ENCODE peak calls at places on chromosomes 12 and 14, in five cellular contexts. X is CD4-positive, alpha-beta T cell; M is heart right ventricle; J is HepG2; L is astrocyte of the spinal cord. O is an unnamed sample.

GRCh38 chr12:58541300-58541690 is 379.0 kb downstream of the LRIG3 start:
- DNase-seq in X (no peak), J (no peak), L (peak), M (no peak), O (peak)

GRCh38 chr14:31920003-31920402 is 157.1 kb upstream of the ARHGAP5 start:
- DNase-seq in L (no peak), X (no peak), J (no peak), M (no peak), O (no peak)

GRCh38 chr12:6827982-6828670 is at the start of gene P3H3:
- DNase-seq in X (no peak), J (peak), L (peak), M (peak), O (peak)

GRCh38 chr14:32027255-32027939 is 49.7 kb upstream of the ARHGAP5 start:
- DNase-seq in J (peak), X (no peak), L (peak), M (no peak), O (peak)

GRCh38 chr14:68603682-68604360 is 189.0 kb downstream of the ZFP36L1 start:
- DNase-seq in M (no peak), X (no peak), L (no peak), J (no peak), O (no peak)

GRCh38 chr14:52268191-52269061 is 928 bp downstream of the PTGDR start:
- DNase-seq in L (peak), J (no peak), M (peak), X (no peak), O (peak)

GRCh38 chr12:129901256-129901655 is 2.6 kb downstream of the TMEM132D start:
- DNase-seq in X (no peak), L (peak), J (no peak), M (no peak), O (no peak)

GRCh38 chr12:82870825-82871377 is 184.2 kb downstream of the TMTC2 start:
- DNase-seq in J (no peak), L (no peak), M (no peak), X (no peak), O (no peak)

GRCh38 chr12:124230117-124230757 is 64.7 kb upstream of the RFLNA start:
- DNase-seq in L (no peak), J (no peak), X (no peak), M (no peak), O (no peak)

GRCh38 chr14:52068741-52069616 is at the start of gene NID2:
- DNase-seq in X (peak), M (peak), J (peak), L (peak), O (peak)

GRCh38 chr12:92324849-92325500 is 179.3 kb upstream of the BTG1 start:
- DNase-seq in X (no peak), J (no peak), L (no peak), M (no peak), O (no peak)

GRCh38 chr12:6460751-6461371 is 9.0 kb downstream of the TAPBPL start:
- DNase-seq in L (no peak), M (no peak), X (no peak), J (no peak), O (no peak)

GRCh38 chr12:105279460-105280056 is 43.6 kb upstream of the APPL2 start:
- DNase-seq in J (peak), L (no peak), X (peak), M (no peak), O (no peak)

GRCh38 chr12:116735951-116736599 is 1.8 kb downstream of the SPRING1 start:
- DNase-seq in X (no peak), M (no peak), J (peak), L (no peak), O (no peak)

GRCh38 chr12:116736962-116737773 is 701 bp downstream of the SPRING1 start:
- DNase-seq in X (no peak), L (no peak), J (no peak), M (no peak), O (no peak)

GRCh38 chr12:116735084-116735483 is 2.8 kb downstream of the SPRING1 start:
- DNase-seq in J (no peak), L (no peak), X (no peak), M (no peak), O (no peak)

GRCh38 chr12:116739381-116739887 is 1.3 kb downstream of the RNFT2 start:
- DNase-seq in L (no peak), X (no peak), J (no peak), M (no peak), O (no peak)

GRCh38 chr12:116737774-116738657 is at the start of the genes RNFT2 and SPRING1:
- DNase-seq in J (peak), X (peak), M (peak), L (peak), O (peak)
- TF ChIP-seq CTCF in J (no peak), X (no peak), M (no peak), L (no peak), O (peak)

DNA sequence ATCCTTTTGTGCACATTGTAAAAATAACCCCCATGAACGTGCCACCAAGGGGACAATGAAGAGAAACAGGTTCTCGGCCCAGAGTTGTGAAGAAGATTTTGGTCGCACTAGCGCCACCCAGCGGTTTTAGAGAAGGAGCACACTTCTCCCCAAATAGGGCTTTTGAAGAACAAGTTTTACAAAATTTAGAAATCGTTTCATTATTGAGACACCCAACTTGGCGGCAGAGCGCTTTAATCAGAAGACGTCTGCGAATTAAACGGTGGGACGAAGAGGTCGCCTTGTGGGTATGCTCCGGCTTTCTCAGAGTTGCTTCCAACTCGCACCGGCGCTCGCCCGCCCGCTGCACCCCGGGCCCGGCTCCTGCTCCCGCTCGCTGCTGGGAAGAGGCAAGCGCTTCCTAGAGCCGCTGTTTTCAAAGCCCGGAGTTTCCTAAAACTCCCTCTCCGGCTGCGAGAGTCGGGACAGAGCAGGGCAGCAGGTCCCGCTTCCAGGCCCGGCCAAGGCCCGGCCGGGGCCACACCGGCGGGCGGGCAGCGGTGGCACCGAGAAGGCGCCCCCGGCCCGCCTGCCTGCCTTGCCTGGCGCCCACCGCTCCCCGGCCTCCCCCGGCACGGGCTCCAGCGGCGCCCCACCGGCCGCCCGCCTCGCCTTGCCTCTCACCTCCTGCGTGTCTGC is 672 bp downstream of the FOXA1 start:
- DNase-seq in X (no peak), J (peak), M (no peak), L (peak), O (peak)
- TF ChIP-seq CTCF in X (no peak), J (peak), M (peak), L (peak), O (peak)

DNA sequence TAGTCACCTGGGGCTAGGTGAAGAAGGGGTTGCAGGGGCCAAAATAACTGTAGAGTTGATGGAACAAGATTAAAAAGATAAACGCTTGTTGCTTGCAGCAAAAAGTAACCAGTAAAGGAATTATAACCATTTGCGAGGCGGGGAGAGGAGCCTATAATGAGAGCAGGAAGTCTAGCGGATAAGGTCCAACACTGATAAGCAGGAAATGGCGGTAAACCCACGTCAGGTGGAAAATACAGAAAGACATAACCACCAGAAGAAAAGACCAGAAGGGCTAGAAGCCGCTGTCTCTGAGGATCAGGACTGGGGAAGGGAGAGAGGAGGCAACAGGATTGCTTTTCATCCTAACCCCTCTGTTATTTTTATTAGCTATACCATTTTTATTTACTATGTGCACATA is 303.3 kb downstream of the DPF3 start:
- DNase-seq in J (no peak), M (no peak), L (no peak), X (no peak), O (no peak)
- TF ChIP-seq CTCF in J (no peak), M (no peak), L (no peak), X (no peak), O (no peak)

GRCh38 chr14:22151091-22151490 is 437.9 kb downstream of the DAD1 start:
- DNase-seq in X (no peak), J (no peak), L (no peak), M (no peak), O (no peak)

GRCh38 chr14:22143360-22143759 is 445.7 kb downstream of the DAD1 start:
- DNase-seq in M (no peak), J (no peak), L (no peak), X (no peak), O (peak)

GRCh38 chr14:22152901-22153300 is 436.1 kb downstream of the DAD1 start:
- DNase-seq in L (no peak), X (no peak), J (no peak), M (no peak), O (no peak)

GRCh38 chr14:22152161-22152870 is 436.7 kb downstream of the DAD1 start:
- DNase-seq in L (no peak), M (no peak), J (no peak), X (no peak), O (no peak)

DNA sequence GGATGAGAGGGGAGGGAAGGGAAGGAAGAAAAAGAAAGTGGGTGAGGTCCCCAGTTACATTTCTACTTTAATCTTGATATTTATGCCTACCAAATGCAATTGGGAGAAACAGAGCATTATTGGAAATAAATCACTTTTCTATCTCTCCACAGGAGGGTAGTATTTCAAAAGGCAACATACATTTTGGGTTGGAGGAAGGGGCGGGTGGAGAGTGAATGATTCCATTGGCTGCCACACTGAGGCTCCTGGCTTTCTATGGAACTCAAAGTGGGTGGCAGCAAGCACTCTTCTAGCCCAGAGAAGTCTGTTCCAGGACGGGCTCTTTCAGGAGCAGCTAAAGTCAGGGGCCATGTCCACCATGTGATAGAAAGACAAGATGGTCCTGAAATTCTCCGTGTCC is 441.3 kb downstream of the DAD1 start:
- DNase-seq in M (no peak), J (no peak), L (no peak), X (no peak), O (no peak)
- TF ChIP-seq CTCF in M (no peak), J (no peak), L (no peak), X (peak), O (no peak)

DNA sequence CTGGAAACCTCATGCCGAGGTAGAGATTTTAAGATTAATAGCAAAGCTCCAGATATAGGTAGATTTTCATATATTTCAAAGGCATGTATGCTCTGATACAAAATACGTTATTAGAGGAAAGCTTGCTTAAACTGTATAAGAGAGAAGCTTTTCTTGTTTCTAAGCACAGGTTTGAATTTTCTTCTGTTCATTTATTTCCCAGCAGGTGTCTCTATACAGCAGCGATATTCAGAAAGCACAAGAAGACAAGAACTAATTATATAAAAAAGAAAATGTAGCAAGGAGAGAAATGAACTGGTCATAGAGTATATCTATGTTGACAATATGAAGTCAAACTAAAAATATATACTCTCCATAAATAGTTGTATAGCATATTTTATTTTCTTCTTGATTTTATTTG is 307.4 kb upstream of the NOVA1 start:
- DNase-seq in L (no peak), J (no peak), X (no peak), M (no peak), O (no peak)
- TF ChIP-seq CTCF in L (no peak), J (no peak), X (no peak), M (no peak), O (no peak)

GRCh38 chr14:64337901-64338615 is 43.9 kb upstream of the ESR2 start:
- DNase-seq in L (peak), M (no peak), J (peak), X (peak), O (peak)
- TF ChIP-seq CTCF in L (peak), M (peak), J (peak), X (no peak), O (peak)

O was measured in IMR-90.